ENCODE peak calls at places on chromosomes 16 and 17, in six cellular contexts. J is HepG2, O is A549, D is H1, Z is IMR-90, H is HCT116. E is an unnamed sample.

GRCh38 chr17:74822329-74823175 is 37.1 kb downstream of the GRIN2C start:
- DNase-seq in Z (no peak), J (no peak), O (no peak), D (no peak), H (no peak), E (no peak)

GRCh38 chr17:81176656-81177055 is 10.6 kb upstream of the AATK start:
- DNase-seq in H (no peak), O (no peak), J (peak; percentile 30), D (no peak), Z (peak; percentile 3), E (no peak)

GRCh38 chr17:60305141-60305540 is 86.8 kb downstream of the USP32 start:
- DNase-seq in O (no peak), H (no peak), D (no peak), Z (no peak), J (peak; percentile 39), E (peak; percentile 59)

GRCh38 chr17:31061678-31062077 is 33.1 kb upstream of the NF1 start:
- DNase-seq in H (no peak), D (no peak), Z (no peak), O (no peak), J (no peak), E (no peak)

GRCh38 chr17:20223808-20224328 is 214.7 kb downstream of the SPECC1 start:
- DNase-seq in D (no peak), O (no peak), H (no peak), J (no peak), Z (peak; percentile 10), E (no peak)

GRCh38 chr16:70163596-70163995 is 10.0 kb upstream of the CLEC18C start:
- DNase-seq in Z (no peak), H (no peak), O (no peak), J (no peak), D (no peak), E (no peak)

GRCh38 chr17:45790296-45790922 is 6.3 kb downstream of the CRHR1 start:
- DNase-seq in D (no peak), H (no peak), O (no peak), J (no peak), Z (no peak), E (no peak)

GRCh38 chr17:63774141-63774981 is at the start of gene DDX42:
- DNase-seq in J (peak; percentile 64), Z (peak; percentile 54), O (peak; percentile 58), D (no peak), H (no peak), E (no peak)

GRCh38 chr17:75845933-75846700 is 1.9 kb upstream of the UNC13D start:
- DNase-seq in D (no peak), J (no peak), Z (no peak), H (no peak), O (no peak), E (no peak)

GRCh38 chr17:48954300-48954755 is 9.7 kb upstream of the SNF8 start:
- DNase-seq in Z (peak; percentile 49), H (peak; percentile 69), J (peak; percentile 79), D (no peak), O (peak; percentile 66), E (no peak)

GRCh38 chr17:21493993-21494392 is 117.8 kb downstream of the KCNJ12 start:
- DNase-seq in O (no peak), H (no peak), D (no peak), J (no peak), Z (no peak), E (no peak)

GRCh38 chr17:66949501-66949900 is 15.0 kb upstream of the CACNG4 start:
- DNase-seq in H (no peak), Z (peak; percentile 8), D (no peak), J (no peak), O (no peak), E (no peak)

GRCh38 chr17:82940226-82941020 is 100.6 kb upstream of the ZNF750 start:
- DNase-seq in J (no peak), O (no peak), H (no peak), Z (no peak), D (no peak), E (no peak)

GRCh38 chr17:12789075-12789975 is at the start of gene ARHGAP44:
- DNase-seq in D (peak; percentile 46), J (peak; percentile 40), Z (peak; percentile 59), O (peak; percentile 64), H (peak; percentile 46), E (no peak)

GRCh38 chr16:88866151-88866920 is at the start of gene PABPN1L:
- DNase-seq in J (no peak), D (no peak), Z (no peak), O (no peak), H (no peak), E (no peak)

GRCh38 chr17:79188048-79188447 is 113.4 kb downstream of the ENGASE start:
- DNase-seq in J (no peak), O (peak; percentile 88), H (peak; percentile 10), Z (no peak), D (peak; percentile 38), E (no peak)

GRCh38 chr17:50947844-50948514 is 81.8 kb upstream of the TOB1 start:
- DNase-seq in J (no peak), Z (no peak), O (no peak), H (no peak), D (no peak), E (no peak)

GRCh38 chr16:81453091-81453728 is 8.6 kb downstream of the CMIP start:
- DNase-seq in D (no peak), O (no peak), J (no peak), H (no peak), Z (no peak), E (no peak)

GRCh38 chr16:69438465-69438864 is 14.0 kb downstream of the CYB5B start:
- DNase-seq in H (no peak), Z (no peak), J (no peak), O (no peak), D (no peak), E (no peak)

GRCh38 chr17:81884968-81885367 is 6.4 kb downstream of the ALYREF start:
- DNase-seq in H (no peak), O (no peak), J (no peak), D (no peak), Z (no peak), E (no peak)

GRCh38 chr17:43822566-43823190 is 10.3 kb downstream of the MPP3 start:
- DNase-seq in Z (peak; percentile 31), D (no peak), J (no peak), O (no peak), H (no peak), E (no peak)

DNA sequence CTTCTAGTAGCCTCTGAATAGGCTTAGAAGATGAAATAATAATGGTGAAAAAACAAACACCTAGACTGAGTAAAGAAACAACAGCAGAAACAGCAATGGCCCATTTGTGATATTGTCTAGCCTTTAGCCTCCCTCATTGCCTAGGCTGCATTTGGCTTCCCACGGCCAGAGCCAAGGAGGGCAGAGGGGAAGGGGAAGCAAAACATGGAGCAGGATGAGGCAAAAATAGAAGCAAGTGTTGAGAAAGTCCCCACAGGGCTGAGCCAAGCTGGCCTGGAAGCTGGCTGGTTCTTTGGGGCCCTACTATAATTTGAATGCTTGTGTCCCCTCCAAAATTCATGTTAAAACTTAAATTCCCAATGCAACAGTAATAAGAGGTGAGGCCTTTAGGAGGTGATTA is 60.2 kb upstream of the KSR1 start:
- DNase-seq in H (no peak), O (no peak), J (no peak), Z (no peak), D (no peak), E (no peak)
- TF ChIP-seq CEBPB in H (no peak), O (no peak), J (no peak), Z (no peak), D (no peak), E (no peak)

DNA sequence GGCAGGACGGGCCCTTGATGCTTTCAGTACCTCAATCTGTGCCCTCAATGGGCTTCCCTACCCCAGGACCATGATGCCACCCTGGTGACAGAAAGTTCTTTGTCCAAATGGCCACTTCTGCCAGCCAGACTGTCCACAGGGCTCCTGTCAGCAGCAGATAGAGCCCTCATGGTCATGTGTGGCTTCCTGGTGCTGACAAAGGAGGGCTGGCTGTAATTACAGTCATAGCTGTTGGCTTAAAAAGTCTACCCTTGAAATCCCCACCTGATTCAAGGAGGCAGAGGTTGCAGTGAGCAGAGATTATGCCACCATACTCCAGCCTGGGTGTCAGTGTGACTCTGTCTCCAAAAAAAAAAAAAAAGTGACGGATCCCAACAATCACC is 3.3 kb downstream of the TRPV2 start:
- DNase-seq in O (no peak), D (no peak), J (no peak), H (no peak), Z (no peak), E (no peak)
- TF ChIP-seq CEBPB in O (no peak), D (no peak), J (no peak), H (no peak), Z (no peak), E (no peak)

DNA sequence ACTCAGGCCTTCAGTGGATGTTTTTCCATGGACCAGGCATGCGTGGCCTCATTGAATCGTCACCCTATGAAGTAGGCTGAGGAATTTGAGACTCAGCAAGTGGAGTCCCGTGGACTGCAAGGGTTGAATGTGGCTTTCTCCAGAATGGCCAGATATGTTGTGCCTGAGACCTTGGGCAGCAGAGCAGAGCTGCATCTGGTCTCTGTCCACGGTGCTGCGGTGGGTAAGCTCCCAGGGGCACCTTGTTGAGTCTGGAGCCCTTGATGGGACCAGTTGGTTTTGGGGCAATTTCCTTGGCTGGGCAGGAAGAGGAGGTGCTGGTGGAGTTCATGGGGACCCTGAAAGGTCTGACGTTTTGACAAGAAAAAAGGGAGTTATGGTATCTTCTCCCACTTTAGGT is 368.1 kb upstream of the EEF2KMT start:
- DNase-seq in Z (no peak), D (no peak), J (no peak), H (no peak), O (no peak), E (no peak)
- TF ChIP-seq CEBPB in Z (no peak), D (no peak), J (no peak), H (no peak), O (no peak), E (no peak)

GRCh38 chr16:90035902-90036301 is 16.6 kb upstream of the DBNDD1 start:
- DNase-seq in O (no peak), Z (no peak), J (no peak), H (no peak), D (no peak), E (no peak)

GRCh38 chr16:90031186-90031930 is 12.1 kb upstream of the DBNDD1 start:
- DNase-seq in Z (no peak), J (no peak), H (no peak), O (no peak), D (no peak), E (no peak)

GRCh38 chr16:90034504-90034903 is 15.2 kb upstream of the DBNDD1 start:
- DNase-seq in D (no peak), O (no peak), H (no peak), J (no peak), Z (no peak), E (no peak)

GRCh38 chr16:90031931-90032663 is 12.8 kb upstream of the DBNDD1 start:
- DNase-seq in D (no peak), J (no peak), H (no peak), O (no peak), Z (peak; percentile 48), E (no peak)

DNA sequence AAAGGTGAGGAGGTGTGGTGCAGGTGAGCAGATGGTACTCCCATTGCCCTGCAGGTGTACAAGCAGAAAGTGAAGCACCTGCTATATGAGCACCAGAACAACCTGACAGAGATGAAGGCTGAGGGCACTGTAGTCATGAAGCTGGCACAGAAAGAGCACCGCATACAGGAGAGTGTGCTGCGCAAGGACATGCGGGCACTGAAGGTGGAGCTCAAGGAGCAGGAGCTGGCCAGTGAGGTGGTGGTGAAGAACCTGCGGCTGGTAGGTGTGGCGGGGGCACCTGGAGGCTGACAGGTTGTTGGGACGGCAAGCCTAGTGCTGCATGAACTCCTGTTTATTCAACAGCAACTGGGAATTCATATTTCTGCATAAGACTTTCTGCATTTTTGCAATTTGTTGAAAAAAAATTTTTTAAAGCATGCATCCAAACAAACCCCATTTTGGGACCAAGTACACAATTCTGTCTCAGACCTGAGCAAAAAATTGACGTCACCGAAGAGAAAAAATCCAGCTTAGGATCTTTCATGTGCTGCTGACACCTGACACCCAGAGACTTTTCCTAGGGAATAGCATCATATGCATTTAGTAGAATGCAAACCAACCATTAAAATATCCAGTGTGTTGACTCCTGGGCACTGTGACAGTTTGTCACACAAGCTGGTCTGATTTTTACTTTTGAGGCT is 13.5 kb upstream of the DBNDD1 start:
- DNase-seq in O (no peak), D (no peak), J (no peak), Z (peak; percentile 65), H (no peak), E (no peak)
- TF ChIP-seq CEBPB in O (no peak), D (no peak), J (no peak), Z (no peak), H (no peak), E (no peak)